ENCODE peak calls at places on chromosome 11, in four cellular contexts. Y, T, J and G are unnamed samples.

GRCh38 chr11:69654001-69654659 is 13.2 kb downstream of the CCND1 start:
- DNase-seq in Y (peak; percentile 52), T (no peak), J (no peak), G (no peak)

GRCh38 chr11:111378773-111379499 is at the start of gene POU2AF1:
- DNase-seq in Y (peak; percentile 53), T (no peak), J (peak; percentile 81), G (no peak)

GRCh38 chr11:35121326-35121865 is 17.6 kb upstream of the CD44 start:
- DNase-seq in Y (no peak), T (no peak), J (no peak), G (no peak)

GRCh38 chr11:91859666-91860065 is 365.0 kb upstream of the FAT3 start:
- DNase-seq in Y (no peak), T (no peak), J (no peak), G (no peak)

GRCh38 chr11:84398017-84398626 is 1112.0 kb upstream of the CCDC90B start:
- DNase-seq in Y (no peak), T (no peak), J (no peak), G (no peak)

GRCh38 chr11:75821202-75821601 is 6.2 kb downstream of the UVRAG start:
- DNase-seq in Y (no peak), T (no peak), J (no peak), G (no peak)

GRCh38 chr11:17439316-17439782 is 37.3 kb downstream of the ABCC8 start:
- DNase-seq in Y (no peak), T (no peak), J (no peak), G (peak; percentile 74)

GRCh38 chr11:109424893-109425292 is 2.9 kb downstream of the C11orf87 start:
- DNase-seq in Y (no peak), T (no peak), J (no peak), G (peak; percentile 33)

GRCh38 chr11:118129475-118130196 is 23.0 kb downstream of the SCN4B start:
- DNase-seq in Y (no peak), T (no peak), J (no peak), G (no peak)

GRCh38 chr11:122755409-122755808 is 82.9 kb upstream of the CRTAM start:
- DNase-seq in Y (peak; percentile 45), T (no peak), J (no peak), G (no peak)

GRCh38 chr11:16194566-16194965 is 161.8 kb downstream of the SOX6 start:
- DNase-seq in Y (peak; percentile 51), T (no peak), J (no peak), G (no peak)

GRCh38 chr11:72507050-72507449 is 72.7 kb upstream of the CLPB start:
- DNase-seq in Y (no peak), T (no peak), J (no peak), G (no peak)

GRCh38 chr11:1727088-1727690 is 23.2 kb downstream of the IFITM10 start:
- DNase-seq in Y (no peak), T (no peak), J (no peak), G (no peak)

GRCh38 chr11:60159868-60160267 is 23.0 kb downstream of the MS4A6A start:
- DNase-seq in Y (no peak), T (no peak), J (no peak), G (no peak)

GRCh38 chr11:124581817-124582216 is 12.0 kb downstream of the OR8A1 start:
- DNase-seq in Y (no peak), T (no peak), J (no peak), G (no peak)

GRCh38 chr11:19673924-19674390 is 38.7 kb upstream of the NAV2 start:
- DNase-seq in Y (peak; percentile 93), T (peak; percentile 76), J (no peak), G (no peak)

GRCh38 chr11:645536-645935 is 8.5 kb downstream of the DRD4 start:
- DNase-seq in Y (peak; percentile 33), T (no peak), J (no peak), G (no peak)

GRCh38 chr11:104649002-104649401 is 249.3 kb downstream of the CASP12 start:
- DNase-seq in Y (no peak), T (no peak), J (no peak), G (no peak)

GRCh38 chr11:101166038-101166437 is 36.4 kb upstream of the PGR start:
- DNase-seq in Y (no peak), T (no peak), J (no peak), G (no peak)

GRCh38 chr11:40133526-40133925 is 1325.9 kb downstream of the LRRC4C start:
- DNase-seq in Y (no peak), T (no peak), J (no peak), G (no peak)

GRCh38 chr11:79018371-79018849 is 422.4 kb downstream of the TENM4 start:
- DNase-seq in Y (no peak), T (no peak), J (no peak), G (no peak)

GRCh38 chr11:2584812-2585565 is 114.8 kb downstream of the KCNQ1OT1 start:
- DNase-seq in Y (peak; percentile 34), T (no peak), J (no peak), G (peak; percentile 24)